ENCODE peak calls at places on chromosomes 12 and 14, in five cellular contexts. Y is IMR-90, B is right lobe of liver, C is heart left ventricle, P is testis. A is an unnamed sample.

GRCh38 chr14:72957213-72957612 is 30.9 kb downstream of the DCAF4 start:
- DNase-seq in P (no peak), C (no peak), Y (no peak), B (no peak), A (no peak)

GRCh38 chr12:111359231-111359913 is 9.5 kb downstream of the PHETA1 start:
- DNase-seq in Y (no peak), C (no peak), B (no peak), P (no peak), A (no peak)

GRCh38 chr14:97306785-97307246 is 509.6 kb downstream of the VRK1 start:
- DNase-seq in P (no peak), B (no peak), Y (no peak), C (no peak), A (no peak)

GRCh38 chr14:74542056-74542685 is 48.6 kb downstream of the ISCA2 start:
- DNase-seq in Y (no peak), B (no peak), C (peak), P (no peak), A (no peak)

GRCh38 chr12:13186292-13186691 is 10.2 kb upstream of the EMP1 start:
- DNase-seq in Y (no peak), B (no peak), C (no peak), P (no peak), A (no peak)

GRCh38 chr12:132210223-132211055 is 66.2 kb downstream of the NOC4L start:
- DNase-seq in C (peak), P (no peak), Y (no peak), B (no peak), A (no peak)

GRCh38 chr14:99454246-99454645 is 26.4 kb downstream of the SETD3 start:
- DNase-seq in C (no peak), P (no peak), Y (no peak), B (no peak), A (no peak)

GRCh38 chr12:108477055-108477880 is 37.8 kb upstream of the FICD start:
- DNase-seq in B (no peak), Y (no peak), P (peak), C (no peak), A (no peak)

GRCh38 chr12:28209782-28210181 is 19.5 kb downstream of the CCDC91 start:
- DNase-seq in C (no peak), B (no peak), Y (no peak), P (no peak), A (no peak)

GRCh38 chr14:88026890-88027289 is 22.0 kb downstream of the GPR65 start:
- DNase-seq in C (no peak), B (no peak), P (no peak), Y (no peak), A (no peak)

GRCh38 chr12:58491296-58491695 is 429.0 kb downstream of the LRIG3 start:
- DNase-seq in Y (peak), C (no peak), P (no peak), B (no peak), A (no peak)

GRCh38 chr14:43938588-43939281 is 568.3 kb downstream of the FSCB start:
- DNase-seq in C (peak), B (no peak), P (no peak), Y (no peak), A (no peak)

GRCh38 chr12:65619018-65619417 is 205.3 kb upstream of the HMGA2 start:
- DNase-seq in Y (no peak), P (no peak), C (no peak), B (no peak), A (no peak)

GRCh38 chr14:103802353-103802752 is 45.0 kb downstream of the PPP1R13B start:
- DNase-seq in B (no peak), Y (no peak), C (no peak), P (no peak), A (no peak)

GRCh38 chr12:113403435-113404415 is at the start of gene SDS:
- DNase-seq in B (peak), P (peak), Y (peak), C (peak), A (peak)

GRCh38 chr12:127311695-127312364 is 955.1 kb upstream of the TMEM132C start:
- DNase-seq in C (no peak), P (no peak), Y (no peak), B (no peak), A (no peak)

GRCh38 chr12:122646568-122647220 is 56.5 kb downstream of the HCAR2 start:
- DNase-seq in C (no peak), P (no peak), Y (peak), B (no peak), A (no peak)

GRCh38 chr14:89858084-89858483 is 96.4 kb downstream of the EFCAB11 start:
- DNase-seq in Y (no peak), P (no peak), B (no peak), C (no peak), A (no peak)

GRCh38 chr14:32121536-32121935 is 44.4 kb downstream of the ARHGAP5 start:
- DNase-seq in B (no peak), C (no peak), Y (no peak), P (no peak), A (no peak)

GRCh38 chr12:34334953-34335743 is 312.9 kb downstream of the ALG10 start:
- DNase-seq in C (no peak), Y (no peak), P (no peak), B (no peak), A (no peak)

GRCh38 chr12:34336619-34337465 is 314.5 kb downstream of the ALG10 start:
- DNase-seq in C (no peak), Y (no peak), P (no peak), B (no peak), A (no peak)

GRCh38 chr12:34333337-34333736 is 311.0 kb downstream of the ALG10 start:
- DNase-seq in Y (no peak), C (no peak), B (no peak), P (no peak), A (no peak)

GRCh38 chr12:34335819-34336262 is 313.5 kb downstream of the ALG10 start:
- DNase-seq in Y (no peak), C (no peak), B (no peak), P (peak), A (no peak)

GRCh38 chr12:34334538-34334937 is 312.2 kb downstream of the ALG10 start:
- DNase-seq in Y (no peak), P (no peak), B (no peak), C (no peak), A (no peak)
- TF ChIP-seq POLR2A in Y (no peak), P (no peak), B (no peak), C (no peak), A (no peak)

DNA sequence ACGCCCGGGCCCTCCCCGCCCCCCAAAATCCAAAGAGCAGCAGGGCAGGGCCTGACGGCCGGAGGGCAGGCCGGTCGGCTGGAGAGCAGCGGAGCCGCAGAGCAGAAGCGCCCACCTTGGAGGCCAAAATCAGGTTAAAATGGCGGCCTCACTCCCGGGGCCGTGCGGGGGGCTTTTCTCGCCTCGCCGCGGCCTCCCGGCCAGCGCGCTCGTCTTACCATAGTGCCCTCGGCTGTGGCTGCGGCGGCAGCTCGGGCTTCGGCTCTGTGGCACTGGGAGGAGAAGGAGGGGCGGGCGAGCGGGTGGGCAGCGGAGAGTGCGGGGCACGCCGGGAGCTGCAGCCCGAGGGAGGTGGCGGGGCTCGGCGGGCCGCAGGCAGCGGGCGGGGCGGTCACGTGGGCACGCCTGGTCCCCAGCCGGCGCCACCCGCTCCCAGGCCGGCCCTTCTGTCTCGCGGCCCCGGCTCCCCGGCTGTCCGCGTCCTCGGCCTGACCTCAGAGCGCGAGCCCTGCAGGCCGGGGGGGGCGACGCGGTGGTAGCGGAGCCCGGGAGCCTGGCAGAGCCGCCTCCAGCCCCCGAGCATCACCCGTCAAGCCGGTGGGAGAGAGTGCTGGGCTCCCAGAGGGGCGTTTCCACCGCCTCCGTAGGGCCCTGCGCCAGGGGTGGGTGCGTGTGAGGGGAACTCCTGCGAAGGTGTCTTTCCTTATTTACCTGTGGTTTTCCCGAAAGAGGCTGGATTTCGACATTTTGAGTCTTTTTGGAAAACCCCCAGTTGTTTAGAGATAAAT is at the start of gene CFL2:
- DNase-seq in B (peak), Y (peak), C (peak), P (peak), A (peak)
- TF ChIP-seq POLR2A in B (peak), Y (peak), C (peak), P (peak), A (peak)

GRCh38 chr14:24113801-24114535 is 609 bp upstream of the DCAF11 start:
- DNase-seq in Y (peak), B (peak), P (peak), C (peak), A (peak)
- TF ChIP-seq POLR2A in Y (peak), B (peak), P (no peak), C (peak), A (peak)

DNA sequence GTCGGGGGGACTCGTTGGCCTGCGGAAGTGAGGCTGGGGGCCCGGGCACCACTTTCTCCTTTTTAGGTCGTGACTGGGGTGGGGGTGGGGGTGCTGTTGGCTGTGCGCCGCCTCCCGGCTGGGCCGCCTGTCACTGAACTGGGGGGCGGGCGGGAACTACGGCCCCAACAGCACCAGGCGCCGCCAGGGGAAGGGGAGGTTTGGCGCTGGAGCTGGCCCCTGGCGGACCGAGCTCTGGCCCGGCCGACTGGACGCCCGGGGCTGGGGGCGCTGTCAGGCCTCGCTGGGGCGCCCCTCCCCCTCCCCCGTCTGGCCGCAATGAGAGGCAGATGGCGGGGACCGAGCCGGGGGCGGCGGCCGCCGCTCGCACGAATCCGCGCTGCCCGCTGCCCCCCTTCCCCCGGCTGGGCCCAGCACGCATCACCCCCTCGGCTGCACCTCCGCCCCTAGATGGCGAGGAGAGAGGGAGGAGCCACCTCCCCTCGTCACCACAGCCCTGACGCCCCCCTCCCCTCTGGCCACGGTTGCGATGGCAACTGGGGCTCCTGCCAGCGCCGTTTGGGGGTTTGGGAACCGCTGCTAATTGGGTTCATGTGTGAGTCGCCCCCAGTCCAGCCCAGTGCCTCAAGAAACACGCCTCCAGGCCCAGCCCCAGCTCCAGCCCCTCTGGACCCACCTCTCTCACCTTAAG is 723 bp downstream of the NFATC4 start:
- DNase-seq in Y (peak), B (no peak), C (peak), P (peak), A (peak)
- TF ChIP-seq POLR2A in Y (peak), B (no peak), C (no peak), P (no peak), A (peak)

A was measured in ovary.